ENCODE peak calls at places on chromosome 18, in seven cellular contexts. E is activated B cell treated with CpG ODN at 0.5 μM for 24 hours, U is IMR-90, R is A549, S is fibroblast of pulmonary artery, Q is left ventricle myocardium inferior, B is fibroblast of lung. H is an unnamed sample.

GRCh38 chr18:58544616-58545337 is 84.1 kb downstream of the ALPK2 start:
- DNase-seq in E (no peak), U (no peak), R (no peak), S (no peak), Q (no peak), B (peak), H (no peak)

GRCh38 chr18:42977982-42978595 is 137.4 kb downstream of the RIT2 start:
- DNase-seq in E (no peak), U (no peak), R (no peak), S (no peak), Q (no peak), B (no peak), H (no peak)

GRCh38 chr18:51865538-51865937 is 474.5 kb upstream of the DCC start:
- DNase-seq in E (no peak), U (no peak), R (no peak), S (no peak), Q (no peak), B (no peak), H (no peak)

GRCh38 chr18:76476665-76477561 is 18.1 kb downstream of the ZNF516 start:
- DNase-seq in E (no peak), U (peak), R (peak), S (peak), Q (no peak), B (peak), H (peak)

GRCh38 chr18:1018211-1018651 is 113.6 kb downstream of the ADCYAP1 start:
- DNase-seq in E (no peak), U (peak), R (no peak), S (peak), Q (no peak), B (peak), H (peak)

GRCh38 chr18:12839526-12840196 is 44.4 kb downstream of the PTPN2 start:
- DNase-seq in E (no peak), U (no peak), R (no peak), S (peak), Q (no peak), B (peak), H (peak)

GRCh38 chr18:50151876-50152275 is 43.1 kb downstream of the MYO5B start:
- DNase-seq in E (no peak), U (peak), R (no peak), S (peak), Q (no peak), B (peak), H (peak)

GRCh38 chr18:42931501-42931900 is 184.0 kb downstream of the RIT2 start:
- DNase-seq in E (no peak), U (peak), R (no peak), S (peak), Q (no peak), B (peak), H (peak)

GRCh38 chr18:60962629-60963028 is 370.6 kb upstream of the CDH20 start:
- DNase-seq in E (no peak), U (no peak), R (no peak), S (no peak), Q (no peak), B (no peak), H (no peak)

GRCh38 chr18:4125246-4125938 is 329.7 kb downstream of the DLGAP1 start:
- DNase-seq in E (no peak), U (no peak), R (no peak), S (peak), Q (peak), B (peak), H (peak)

GRCh38 chr18:55384551-55385275 is 203.3 kb downstream of the TCF4 start:
- DNase-seq in E (no peak), U (peak), R (peak), S (peak), Q (no peak), B (peak), H (peak)

GRCh38 chr18:9755603-9756002 is 47.5 kb downstream of the RAB31 start:
- DNase-seq in E (no peak), U (no peak), R (no peak), S (peak), Q (no peak), B (peak), H (no peak)

GRCh38 chr18:59265246-59266018 is 7.8 kb downstream of the RAX start:
- DNase-seq in E (no peak), U (no peak), R (peak), S (no peak), Q (no peak), B (no peak), H (no peak)

GRCh38 chr18:80172056-80172455 is 63.0 kb downstream of the ADNP2 start:
- DNase-seq in E (no peak), U (no peak), R (no peak), S (no peak), Q (no peak), B (peak), H (peak)

GRCh38 chr18:33755918-33756590 is 178.0 kb downstream of the ASXL3 start:
- DNase-seq in E (no peak), U (peak), R (peak), S (peak), Q (no peak), B (peak), H (peak)

GRCh38 chr18:33757037-33757436 is 179.0 kb downstream of the ASXL3 start:
- DNase-seq in E (no peak), U (peak), R (no peak), S (no peak), Q (no peak), B (peak), H (peak)

DNA sequence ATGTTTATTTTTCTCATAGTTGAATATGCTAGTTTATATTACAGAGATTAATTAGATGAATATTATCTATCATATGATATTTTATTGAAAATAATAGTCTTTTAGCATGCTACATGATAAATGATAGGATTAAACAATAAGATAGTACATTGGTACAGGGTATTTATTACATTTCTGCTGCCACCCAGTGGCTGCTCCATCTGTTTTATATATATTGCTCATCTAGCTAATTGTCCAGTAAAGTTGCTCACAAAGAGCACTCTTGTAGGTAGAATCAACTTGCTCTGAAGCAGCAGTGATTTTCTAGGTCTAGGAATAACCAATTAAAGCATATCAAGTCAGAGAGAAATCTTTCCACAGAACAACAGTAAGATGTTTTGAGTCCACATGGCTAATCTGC is 183.3 kb downstream of the ASXL3 start:
- DNase-seq in E (no peak), U (peak), R (peak), S (peak), Q (no peak), B (peak), H (peak)
- TF ChIP-seq CTCF in E (no peak), U (peak), R (peak), S (peak), Q (peak), B (peak), H (peak)

GRCh38 chr18:45282101-45282812 is 333.0 kb upstream of the SLC14A2 start:
- DNase-seq in E (no peak), U (no peak), R (peak), S (no peak), Q (no peak), B (peak), H (no peak)
- TF ChIP-seq CTCF in E (no peak), U (no peak), R (no peak), S (no peak), Q (no peak), B (no peak), H (no peak)

DNA sequence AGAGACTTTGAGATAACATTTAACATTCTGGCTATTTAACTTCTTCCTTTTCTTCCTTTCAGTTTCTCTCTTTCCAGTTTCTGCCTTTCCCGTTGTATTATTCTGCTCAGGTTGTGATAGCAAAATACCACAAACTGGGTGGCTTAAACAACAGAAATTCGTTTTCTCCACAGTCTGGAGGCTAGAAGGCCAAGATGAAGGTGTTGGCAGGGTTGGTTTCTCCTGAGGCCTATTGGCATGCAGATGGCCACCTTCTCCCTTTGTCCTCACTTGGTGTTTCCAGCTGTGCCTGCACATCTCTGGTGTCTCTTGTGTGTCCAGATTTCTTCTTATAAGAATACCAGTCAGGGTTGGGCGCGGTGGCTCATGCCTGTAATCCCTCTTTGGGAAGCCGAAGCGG is 34.0 kb downstream of the PHLPP1 start:
- DNase-seq in E (no peak), U (no peak), R (no peak), S (no peak), Q (no peak), B (no peak), H (no peak)
- TF ChIP-seq CTCF in E (no peak), U (no peak), R (no peak), S (no peak), Q (no peak), B (no peak), H (no peak)

GRCh38 chr18:68676913-68677312 is 38.0 kb downstream of the TMX3 start:
- DNase-seq in E (no peak), U (peak), R (no peak), S (peak), Q (no peak), B (no peak), H (peak)
- TF ChIP-seq CTCF in E (no peak), U (peak), R (no peak), S (no peak), Q (no peak), B (peak), H (peak)

DNA sequence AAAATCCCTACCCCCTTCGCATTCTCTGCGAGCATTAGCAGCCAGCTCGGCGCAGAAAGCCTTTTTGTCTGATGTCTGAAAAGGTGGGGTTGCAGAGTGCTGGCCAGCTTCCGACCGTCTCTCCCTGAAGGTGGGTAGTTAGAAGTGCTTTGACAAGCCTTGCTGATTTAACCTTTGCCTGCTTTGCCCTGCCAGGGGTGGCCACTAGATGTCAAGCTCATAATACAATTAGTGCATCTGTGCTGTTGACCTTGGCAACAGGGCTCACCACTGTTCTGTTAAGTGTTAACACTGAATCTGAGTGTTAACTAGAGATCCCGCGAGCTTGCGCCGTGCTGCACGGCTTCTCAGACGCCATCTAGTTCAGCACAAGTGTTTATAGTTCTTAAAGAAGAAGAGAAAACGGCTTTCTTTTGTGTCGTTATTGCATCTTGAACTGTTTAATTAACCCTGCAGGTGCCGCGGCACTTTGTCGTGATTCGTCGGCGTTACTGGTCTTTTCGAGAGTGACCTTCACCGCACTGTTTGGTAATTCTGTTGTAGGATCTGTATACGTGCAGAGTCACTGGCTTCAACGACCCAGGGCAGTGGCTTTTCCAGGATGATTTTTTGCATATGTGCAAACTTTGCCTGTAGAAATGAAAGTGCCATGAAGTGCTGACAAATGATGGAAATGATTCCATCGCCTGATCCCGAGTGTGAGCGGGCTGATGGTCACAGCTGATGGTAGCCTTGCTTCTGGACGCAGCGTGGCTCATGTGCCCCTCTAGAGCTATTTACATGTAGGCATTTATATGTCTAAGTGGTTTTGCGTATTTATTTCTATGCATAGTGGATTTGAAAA is 5.5 kb downstream of the SALL3 start:
- DNase-seq in E (no peak), U (no peak), R (peak), S (peak), Q (no peak), B (peak), H (peak)
- TF ChIP-seq CTCF in E (no peak), U (peak), R (no peak), S (no peak), Q (peak), B (peak), H (peak)

H was measured in fibroblast of the aortic adventitia.